ENCODE peak calls at places on chromosomes 7 and 10, in eight cellular contexts. A, I, D, M, E, P, X and K are unnamed samples.

GRCh38 chr10:13404791-13405190 is 56.7 kb upstream of the SEPHS1 start:
- DNase-seq in M (no peak), A (no peak), D (no peak), X (peak; percentile 90), I (no peak), E (no peak), P (no peak), K (no peak)

GRCh38 chr10:72951760-72952159 is 2.8 kb downstream of the PLA2G12B start:
- DNase-seq in A (no peak), M (no peak), P (no peak), E (no peak), I (no peak), X (no peak), D (no peak), K (no peak)

GRCh38 chr7:121547341-121548092 is 151.4 kb upstream of the FAM3C start:
- DNase-seq in A (no peak), I (no peak), X (peak; percentile 79), E (no peak), M (no peak), D (no peak), P (no peak), K (peak; percentile 39)

GRCh38 chr10:6162589-6163356 is 40.0 kb upstream of the PFKFB3 start:
- DNase-seq in A (peak; percentile 39), P (no peak), D (peak; percentile 20), X (peak; percentile 72), I (no peak), M (no peak), E (no peak), K (no peak)

GRCh38 chr7:94375167-94375566 is 19.5 kb upstream of the COL1A2 start:
- DNase-seq in I (peak; percentile 78), P (no peak), E (peak; percentile 82), X (no peak), A (peak; percentile 38), D (no peak), M (peak; percentile 50), K (peak; percentile 71)

GRCh38 chr7:19333706-19334105 is 188.5 kb upstream of the FERD3L start:
- DNase-seq in I (no peak), M (no peak), A (no peak), X (no peak), P (no peak), E (no peak), D (no peak), K (no peak)

GRCh38 chr10:131041361-131041916 is 270.1 kb downstream of the TCERG1L start:
- DNase-seq in P (no peak), A (no peak), E (no peak), D (no peak), X (no peak), I (no peak), M (peak; percentile 2), K (no peak)

GRCh38 chr10:89706011-89706410 is 4.6 kb downstream of the KIF20B start:
- DNase-seq in M (no peak), P (no peak), I (no peak), X (no peak), D (no peak), A (no peak), E (no peak), K (no peak)

GRCh38 chr7:28708458-28708951 is 249.6 kb downstream of the TRIL start:
- DNase-seq in M (no peak), I (no peak), X (peak; percentile 83), A (no peak), E (no peak), P (no peak), D (no peak), K (no peak)

GRCh38 chr10:94286898-94287297 is 75.8 kb downstream of the NOC3L start:
- DNase-seq in D (no peak), P (no peak), E (no peak), I (no peak), M (no peak), A (no peak), X (no peak), K (no peak)

GRCh38 chr7:149883452-149883861 is 9.7 kb downstream of the ATP6V0E2 start:
- DNase-seq in M (peak; percentile 82), A (peak; percentile 63), P (peak; percentile 75), D (no peak), X (peak; percentile 49), I (peak; percentile 54), E (peak; percentile 58), K (peak; percentile 85)

GRCh38 chr7:25069900-25070443 is 55.1 kb downstream of the CYCS start:
- DNase-seq in M (peak; percentile 76), I (peak; percentile 57), P (peak; percentile 33), E (peak; percentile 47), A (peak; percentile 39), D (peak; percentile 60), X (peak; percentile 90), K (peak; percentile 82)

GRCh38 chr7:5217851-5218331 is 27.9 kb downstream of the WIPI2 start:
- DNase-seq in X (no peak), D (no peak), M (peak; percentile 43), I (no peak), E (no peak), A (no peak), P (no peak), K (no peak)

GRCh38 chr10:122703483-122704448 is 4.1 kb upstream of the C10orf120 start:
- DNase-seq in P (peak; percentile 68), D (peak; percentile 61), I (peak; percentile 65), E (peak; percentile 71), X (peak; percentile 31), M (peak; percentile 69), A (peak; percentile 59), K (peak; percentile 91)

GRCh38 chr10:83536426-83536825 is 602.9 kb upstream of the GHITM start:
- DNase-seq in E (no peak), D (no peak), I (no peak), A (no peak), M (no peak), P (no peak), X (no peak), K (no peak)

GRCh38 chr10:14601872-14602725 is 172.6 kb downstream of the FAM107B start:
- DNase-seq in A (peak; percentile 55), M (peak; percentile 87), E (no peak), X (no peak), D (peak; percentile 82), P (peak; percentile 41), I (no peak), K (peak; percentile 93)

DNA sequence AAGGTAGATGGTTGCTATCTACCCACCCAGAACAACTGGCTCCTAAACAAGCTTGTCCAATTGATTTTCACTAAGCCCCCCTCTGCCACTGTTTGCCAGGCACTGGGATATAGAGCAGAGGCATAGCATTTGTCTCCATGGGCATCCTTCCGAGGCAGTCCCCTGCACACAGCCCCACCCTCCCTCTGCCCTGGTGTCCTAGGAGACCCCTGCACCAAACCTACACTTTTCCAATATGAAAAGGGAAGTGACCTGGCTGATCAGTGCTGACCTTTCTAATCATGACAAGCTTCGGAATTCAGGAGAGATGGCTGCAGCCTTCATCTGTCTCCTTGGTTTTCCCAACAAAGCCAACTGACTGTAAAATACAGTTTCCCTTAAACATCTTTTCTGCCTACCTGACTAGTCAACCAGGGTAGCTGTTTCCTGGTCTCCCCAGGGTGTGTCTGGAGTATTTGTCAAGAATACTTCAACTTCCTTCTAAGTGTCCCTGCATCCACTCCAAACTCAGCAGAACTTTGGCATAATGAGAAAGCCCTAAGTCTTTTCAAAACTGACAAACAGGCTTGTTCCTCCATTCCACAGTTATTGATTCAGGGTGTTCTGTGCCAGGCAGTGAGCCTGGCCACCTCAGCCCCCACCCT is 7.6 kb upstream of the SLC18A3 start:
- DNase-seq in M (no peak), A (no peak), E (no peak), P (no peak), X (no peak), D (no peak), I (no peak), K (peak; percentile 69)
- H3K27me3 ChIP-seq in M (no peaks in the 10 kb centered on the region), A (peaks cover 29% of the 10 kb centered on the region), E (peaks cover 63% of the 10 kb centered on the region), P (no peaks in the 10 kb centered on the region), X (peaks cover 3% of the 10 kb centered on the region), D (peaks cover 4% of the 10 kb centered on the region), I (peaks cover 5% of the 10 kb centered on the region), K (peaks cover 22% of the 10 kb centered on the region)

DNA sequence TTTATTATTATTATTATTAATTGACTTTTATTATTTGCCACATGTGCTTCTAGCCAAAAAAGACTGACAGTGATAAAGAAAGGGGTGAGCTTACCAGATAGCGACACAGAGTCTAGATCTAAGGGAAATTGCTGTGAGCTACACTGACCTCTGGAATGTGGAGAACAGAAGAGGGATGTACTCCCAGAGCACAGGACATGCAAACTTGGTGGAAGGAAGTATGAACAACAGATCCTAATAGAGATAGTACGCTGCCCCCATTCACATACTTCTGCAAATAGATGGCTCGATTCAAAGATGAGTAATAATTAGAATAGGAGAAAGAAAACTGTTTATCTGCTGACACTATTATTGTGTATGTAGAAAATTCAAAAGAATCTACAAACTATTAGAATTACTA is 109.3 kb upstream of the HPS1 start:
- DNase-seq in P (no peak), A (no peak), I (no peak), M (no peak), E (no peak), D (no peak), X (no peak), K (no peak)
- H3K27me3 ChIP-seq in P (no peaks in the 10 kb centered on the region), A (no peaks in the 10 kb centered on the region), I (no peaks in the 10 kb centered on the region), M (no peaks in the 10 kb centered on the region), E (no peaks in the 10 kb centered on the region), D (no peaks in the 10 kb centered on the region), X (no peaks in the 10 kb centered on the region), K (no peaks in the 10 kb centered on the region)

GRCh38 chr7:74017122-74017521 is 10.9 kb upstream of the ELN start:
- DNase-seq in A (no peak), I (no peak), P (no peak), E (no peak), M (no peak), D (no peak), X (no peak), K (peak; percentile 78)
- H3K27me3 ChIP-seq in A (no peaks in the 10 kb centered on the region), I (no peaks in the 10 kb centered on the region), P (no peaks in the 10 kb centered on the region), E (peaks cover 16% of the 10 kb centered on the region), M (no peaks in the 10 kb centered on the region), D (no peaks in the 10 kb centered on the region), X (no peaks in the 10 kb centered on the region), K (no peaks in the 10 kb centered on the region)

GRCh38 chr7:98731651-98732050 is 114.6 kb downstream of the NPTX2 start:
- DNase-seq in I (no peak), M (no peak), E (no peak), A (no peak), P (no peak), X (no peak), D (no peak), K (no peak)

GRCh38 chr7:98733036-98733435 is 116.0 kb downstream of the NPTX2 start:
- DNase-seq in M (peak; percentile 52), E (no peak), A (peak; percentile 19), P (no peak), X (no peak), D (no peak), I (no peak), K (no peak)

GRCh38 chr7:98740643-98741042 is 123.6 kb downstream of the NPTX2 start:
- DNase-seq in X (no peak), P (no peak), E (no peak), M (no peak), A (no peak), D (no peak), I (no peak), K (no peak)

GRCh38 chr7:98735801-98736200 is 118.7 kb downstream of the NPTX2 start:
- DNase-seq in A (no peak), D (no peak), P (no peak), E (no peak), X (no peak), M (no peak), I (no peak), K (no peak)

DNA sequence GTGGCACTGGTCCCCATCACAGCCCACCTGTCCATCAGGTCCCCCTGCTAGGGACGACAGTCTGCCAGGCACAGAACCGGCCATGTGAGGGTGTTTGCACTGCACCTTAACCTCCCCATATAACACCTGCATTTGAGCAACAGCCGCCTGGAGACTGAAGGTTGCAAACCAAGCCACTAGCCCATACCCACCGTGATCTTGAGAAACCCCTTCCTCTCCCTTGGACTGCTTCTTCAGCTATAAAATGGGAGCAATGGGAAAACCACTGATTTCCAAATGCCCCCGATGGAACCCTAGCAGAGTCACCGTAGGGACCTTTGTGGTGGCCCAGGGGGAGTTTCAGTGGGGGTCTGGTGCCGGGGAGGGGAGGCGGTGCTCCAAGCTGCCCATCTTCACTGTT is 120.1 kb downstream of the NPTX2 start:
- DNase-seq in D (no peak), E (no peak), P (no peak), I (no peak), X (no peak), A (no peak), M (no peak), K (no peak)
- H3K27me3 ChIP-seq in D (no peaks in the 10 kb centered on the region), E (peaks cover 11% of the 10 kb centered on the region), P (no peaks in the 10 kb centered on the region), I (no peaks in the 10 kb centered on the region), X (no peaks in the 10 kb centered on the region), A (no peaks in the 10 kb centered on the region), M (no peaks in the 10 kb centered on the region), K (peaks cover 2% of the 10 kb centered on the region)